ENCODE peak calls at places on chromosomes 3 and 15, in four cellular contexts. J, H, V and B are unnamed samples.

GRCh38 chr3:69737396-69737795 is 1.9 kb upstream of the MITF start:
- DNase-seq in J (no peak), H (no peak), V (no peak), B (no peak)

GRCh38 chr15:91779960-91780359 is 73.5 kb upstream of the SLCO3A1 start:
- DNase-seq in J (no peak), H (no peak), V (no peak), B (no peak)

GRCh38 chr15:36426696-36427095 is 152.7 kb upstream of the CDIN1 start:
- DNase-seq in J (no peak), H (no peak), V (no peak), B (no peak)

GRCh38 chr3:138675393-138675792 is 66.8 kb downstream of the FAIM start:
- DNase-seq in J (no peak), H (no peak), V (no peak), B (peak; percentile 29)

GRCh38 chr3:113844622-113845222 is 6.1 kb downstream of the GRAMD1C start:
- DNase-seq in J (peak; percentile 39), H (no peak), V (peak; percentile 15), B (peak; percentile 46)

GRCh38 chr15:77531191-77532000 is 101.3 kb downstream of the LINGO1 start:
- DNase-seq in J (no peak), H (no peak), V (no peak), B (no peak)

GRCh38 chr3:32313723-32314473 is 75.4 kb downstream of the CMTM8 start:
- DNase-seq in J (no peak), H (no peak), V (no peak), B (no peak)

GRCh38 chr3:108430540-108430939 is 79.9 kb downstream of the MYH15 start:
- DNase-seq in J (no peak), H (no peak), V (no peak), B (no peak)

GRCh38 chr3:131349946-131350347 is 31.6 kb upstream of the NUDT16 start:
- DNase-seq in J (no peak), H (no peak), V (no peak), B (no peak)

GRCh38 chr3:20125912-20126311 is 60.1 kb downstream of the SGO1 start:
- DNase-seq in J (no peak), H (peak; percentile 71), V (no peak), B (peak; percentile 34)

GRCh38 chr3:54342676-54343075 is 220.3 kb downstream of the CACNA2D3 start:
- DNase-seq in J (no peak), H (no peak), V (no peak), B (no peak)

GRCh38 chr3:107117922-107118576 is 259.2 kb upstream of the CCDC54 start:
- DNase-seq in J (peak; percentile 16), H (no peak), V (peak; percentile 22), B (peak; percentile 58)

GRCh38 chr3:171028779-171029232 is 2.3 kb upstream of the SLC2A2 start:
- DNase-seq in J (no peak), H (no peak), V (no peak), B (no peak)

GRCh38 chr15:67915374-67916050 is 75.7 kb upstream of the RNU6-1 start:
- DNase-seq in J (peak; percentile 96), H (no peak), V (no peak), B (no peak)

GRCh38 chr3:76585794-76586392 is 454.0 kb upstream of the ROBO2 start:
- DNase-seq in J (peak; percentile 3), H (no peak), V (peak; percentile 1), B (peak; percentile 11)

GRCh38 chr15:51093488-51093864 is 1.2 kb downstream of the TNFAIP8L3 start:
- DNase-seq in J (no peak), H (no peak), V (no peak), B (no peak)

GRCh38 chr3:156449712-156450574 is 105.0 kb downstream of the SSR3 start:
- DNase-seq in J (peak; percentile 29), H (no peak), V (peak; percentile 49), B (peak; percentile 42)

GRCh38 chr3:78668302-78668701 is 1099.5 kb downstream of the ROBO1 start:
- DNase-seq in J (peak; percentile 45), H (no peak), V (no peak), B (no peak)

GRCh38 chr15:101804375-101804774 is 1.1 kb downstream of the OR4F6 start:
- DNase-seq in J (no peak), H (no peak), V (no peak), B (no peak)

GRCh38 chr3:153783804-153784203 is 337.4 kb upstream of the ARHGEF26 start:
- DNase-seq in J (no peak), H (no peak), V (no peak), B (no peak)

GRCh38 chr3:15122398-15122797 is 23.4 kb upstream of the RBSN start:
- DNase-seq in J (no peak), H (no peak), V (no peak), B (no peak)

GRCh38 chr3:69306239-69307185 is 79.4 kb downstream of the FRMD4B start:
- DNase-seq in J (peak; percentile 80), H (no peak), V (peak; percentile 42), B (peak; percentile 72)

GRCh38 chr15:64284037-64284436 is 71.9 kb downstream of the CSNK1G1 start:
- DNase-seq in J (no peak), H (no peak), V (no peak), B (peak; percentile 81)

GRCh38 chr3:118729546-118729945 is 305.1 kb downstream of the IGSF11 start:
- DNase-seq in J (no peak), H (no peak), V (no peak), B (peak; percentile 4)

GRCh38 chr3:151205482-151205881 is 2.5 kb upstream of the GPR171 start:
- DNase-seq in J (no peak), H (no peak), V (no peak), B (no peak)

GRCh38 chr3:108608750-108609149 is 19.2 kb downstream of the DZIP3 start:
- DNase-seq in J (no peak), H (no peak), V (no peak), B (no peak)

GRCh38 chr3:186444288-186444687 is 82.3 kb upstream of the DGKG start:
- DNase-seq in J (no peak), H (no peak), V (no peak), B (no peak)

GRCh38 chr3:156964562-156964961 is 138.4 kb downstream of the LEKR1 start:
- DNase-seq in J (no peak), H (no peak), V (no peak), B (no peak)

GRCh38 chr3:167899090-167899489 is 163.6 kb downstream of the SERPINI1 start:
- DNase-seq in J (no peak), H (no peak), V (no peak), B (peak; percentile 37)

GRCh38 chr3:49554639-49555265 is 475 bp downstream of the BSN start:
- DNase-seq in J (no peak), H (no peak), V (peak; percentile 68), B (peak; percentile 50)

GRCh38 chr15:71203573-71204444 is 88.5 kb downstream of the THSD4 start:
- DNase-seq in J (no peak), H (no peak), V (no peak), B (no peak)

GRCh38 chr15:33343275-33343674 is 32.5 kb downstream of the RYR3 start:
- DNase-seq in J (no peak), H (no peak), V (no peak), B (no peak)

DNA sequence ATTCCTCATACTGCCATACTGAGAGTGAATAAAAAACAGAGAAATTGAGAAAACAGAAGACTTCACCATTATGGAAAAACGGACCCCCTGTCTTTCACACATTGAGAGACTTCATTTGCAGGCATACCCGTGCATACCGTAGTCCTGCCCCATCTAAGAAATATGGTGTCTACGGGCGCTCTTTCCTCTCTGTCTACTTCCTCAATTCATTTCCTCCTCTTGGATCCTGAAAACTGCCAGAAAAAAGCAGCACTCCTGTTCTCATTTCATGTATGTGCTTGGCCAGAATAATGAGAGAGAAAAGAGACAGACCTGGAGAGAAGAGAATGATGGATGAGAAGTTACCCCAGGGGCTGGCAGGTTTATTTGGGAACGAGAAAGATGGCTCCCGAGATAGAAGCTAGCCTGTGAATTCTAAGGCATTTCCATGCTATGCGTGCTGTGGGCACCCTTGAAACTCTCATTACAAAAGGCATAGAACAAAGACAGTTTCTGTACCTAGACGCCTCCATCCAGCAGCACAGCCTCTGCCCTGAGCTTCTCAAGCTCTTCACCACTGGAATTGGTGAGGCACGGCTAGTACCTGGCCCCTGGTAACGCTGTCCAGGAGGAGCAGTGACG is 62.5 kb upstream of the EPHB3 start:
- DNase-seq in J (no peak), H (no peak), V (no peak), B (peak; percentile 29)
- TF ChIP-seq CTCF in J (no peak), H (no peak), V (no peak), B (no peak)

DNA sequence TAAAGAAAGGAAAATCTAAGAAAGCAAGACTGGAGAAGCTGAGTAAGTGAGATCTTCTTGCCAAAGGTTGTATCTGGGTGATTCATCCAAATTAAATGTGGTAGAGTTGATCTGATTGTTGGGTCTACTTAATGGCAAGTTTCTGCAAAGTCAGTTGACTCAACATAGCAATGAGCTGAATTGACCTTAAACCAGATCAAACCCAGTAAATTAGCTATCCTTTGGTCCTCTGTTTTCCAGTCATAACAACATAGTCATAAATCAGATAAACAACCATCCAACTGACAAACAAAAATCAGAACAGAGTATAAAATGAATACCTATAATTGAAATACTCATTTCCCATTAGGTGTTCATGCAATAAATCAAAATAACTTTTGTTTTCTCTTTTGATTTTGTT is 142.6 kb upstream of the CFAP20DC start:
- DNase-seq in J (no peak), H (no peak), V (no peak), B (no peak)
- TF ChIP-seq MYC in J (no peak), H (no peak), V (no peak), B (no peak)

DNA sequence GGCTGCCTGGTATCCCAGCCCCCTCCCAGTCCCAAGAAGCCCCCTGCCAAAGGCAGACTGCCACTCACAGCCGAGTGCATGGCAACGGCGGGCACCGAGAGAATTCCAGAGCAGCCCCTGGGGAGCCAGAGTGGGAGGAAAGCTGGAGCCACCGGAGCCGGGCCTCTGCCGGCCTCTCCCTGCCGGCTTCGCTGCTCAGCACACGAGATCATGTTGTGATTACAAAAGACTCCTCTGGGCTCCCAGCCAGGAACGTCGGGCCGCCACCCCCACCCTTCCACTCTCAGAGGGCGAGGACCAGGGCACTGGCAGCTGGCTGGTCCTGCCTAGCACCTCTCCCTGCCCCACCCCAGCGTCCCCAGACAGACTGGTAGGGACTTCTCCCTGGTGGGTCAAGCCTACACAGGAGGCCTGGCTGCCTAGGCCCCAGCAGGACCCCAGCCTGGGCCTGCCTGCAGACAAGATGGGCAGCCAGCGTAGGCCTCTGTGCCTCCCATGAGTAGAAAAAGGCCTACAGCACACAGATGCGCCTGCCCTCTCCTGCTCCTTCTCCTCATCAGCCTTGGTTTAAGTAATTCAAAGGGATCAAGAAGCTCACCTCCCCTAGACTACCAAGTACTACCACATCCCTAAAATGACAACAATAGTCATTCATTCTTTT is at the start of gene CCDC9B:
- DNase-seq in J (peak; percentile 75), H (no peak), V (peak; percentile 71), B (no peak)
- TF ChIP-seq POLR2A in J (no peak), H (no peak), V (no peak), B (no peak)

GRCh38 chr3:99817437-99818240 is at the start of gene CMSS1:
- DNase-seq in J (peak; percentile 77), H (peak; percentile 81), V (peak; percentile 85), B (peak; percentile 93)
- TF ChIP-seq CTCF in J (no peak), H (peak; percentile 5), V (peak; percentile 9), B (no peak)